ENCODE peak calls at places on chromosomes 1 and 21, in ten cellular contexts. One of them, this sample, is unnamed.

GRCh38 chr1:169906938-169907337 is 13.2 kb upstream of the SCYL3 start:
- DNase-seq in ovary: no peak
- DNase-seq in suprapubic skin: no peak
- DNase-seq in A549: no peak
- DNase-seq in right lobe of liver: no peak
- DNase-seq in testis: no peak
- DNase-seq in prostate gland: no peak
- DNase-seq in erythroblast: no peak
- DNase-seq in heart left ventricle: no peak
- DNase-seq in tibial nerve: no peak
- DNase-seq in this sample: no peak

GRCh38 chr1:100075773-100076172 is 57.0 kb downstream of the SASS6 start:
- DNase-seq in suprapubic skin: no peak
- DNase-seq in ovary: no peak
- DNase-seq in heart left ventricle: no peak
- DNase-seq in right lobe of liver: no peak
- DNase-seq in testis: no peak
- DNase-seq in A549: no peak
- DNase-seq in tibial nerve: no peak
- DNase-seq in erythroblast: no peak
- DNase-seq in prostate gland: no peak
- DNase-seq in this sample: no peak

GRCh38 chr1:98739762-98740161 is 78.2 kb downstream of the SNX7 start:
- DNase-seq in tibial nerve: no peak
- DNase-seq in A549: no peak
- DNase-seq in prostate gland: peak
- DNase-seq in suprapubic skin: no peak
- DNase-seq in right lobe of liver: no peak
- DNase-seq in testis: no peak
- DNase-seq in erythroblast: no peak
- DNase-seq in ovary: no peak
- DNase-seq in heart left ventricle: no peak
- DNase-seq in this sample: no peak

GRCh38 chr1:35569956-35570355 is 3.2 kb upstream of the TFAP2E start:
- DNase-seq in right lobe of liver: no peak
- DNase-seq in prostate gland: no peak
- DNase-seq in A549: no peak
- DNase-seq in tibial nerve: no peak
- DNase-seq in erythroblast: no peak
- DNase-seq in heart left ventricle: no peak
- DNase-seq in testis: no peak
- DNase-seq in suprapubic skin: no peak
- DNase-seq in ovary: no peak
- DNase-seq in this sample: no peak

GRCh38 chr21:36113647-36114428 is 21.0 kb upstream of the CBR3 start:
- DNase-seq in right lobe of liver: peak
- DNase-seq in A549: peak
- DNase-seq in tibial nerve: no peak
- DNase-seq in erythroblast: no peak
- DNase-seq in prostate gland: peak
- DNase-seq in heart left ventricle: no peak
- DNase-seq in ovary: no peak
- DNase-seq in testis: peak
- DNase-seq in suprapubic skin: no peak
- DNase-seq in this sample: no peak

GRCh38 chr1:78519446-78519845 is 28.7 kb downstream of the PTGFR start:
- DNase-seq in A549: no peak
- DNase-seq in tibial nerve: no peak
- DNase-seq in right lobe of liver: no peak
- DNase-seq in testis: no peak
- DNase-seq in heart left ventricle: no peak
- DNase-seq in erythroblast: no peak
- DNase-seq in ovary: no peak
- DNase-seq in suprapubic skin: no peak
- DNase-seq in prostate gland: no peak
- DNase-seq in this sample: no peak

GRCh38 chr1:240188139-240188538 is 96.5 kb downstream of the FMN2 start:
- DNase-seq in heart left ventricle: no peak
- DNase-seq in tibial nerve: no peak
- DNase-seq in testis: no peak
- DNase-seq in erythroblast: no peak
- DNase-seq in ovary: no peak
- DNase-seq in suprapubic skin: no peak
- DNase-seq in right lobe of liver: no peak
- DNase-seq in A549: no peak
- DNase-seq in prostate gland: no peak
- DNase-seq in this sample: no peak

GRCh38 chr21:45747233-45747766 is 103.8 kb downstream of the PCBP3 start:
- DNase-seq in prostate gland: no peak
- DNase-seq in erythroblast: no peak
- DNase-seq in suprapubic skin: peak
- DNase-seq in ovary: no peak
- DNase-seq in testis: no peak
- DNase-seq in A549: no peak
- DNase-seq in tibial nerve: no peak
- DNase-seq in heart left ventricle: no peak
- DNase-seq in right lobe of liver: no peak
- DNase-seq in this sample: no peak

GRCh38 chr1:206979379-206980043 is 9.3 kb upstream of the FCAMR start:
- DNase-seq in testis: no peak
- DNase-seq in tibial nerve: no peak
- DNase-seq in heart left ventricle: no peak
- DNase-seq in A549: peak
- DNase-seq in erythroblast: peak
- DNase-seq in prostate gland: no peak
- DNase-seq in ovary: no peak
- DNase-seq in suprapubic skin: no peak
- DNase-seq in right lobe of liver: no peak
- DNase-seq in this sample: no peak

GRCh38 chr1:11749996-11750395 is 12.0 kb upstream of the C1orf167 start:
- DNase-seq in testis: no peak
- DNase-seq in A549: no peak
- DNase-seq in heart left ventricle: no peak
- DNase-seq in right lobe of liver: no peak
- DNase-seq in erythroblast: no peak
- DNase-seq in tibial nerve: no peak
- DNase-seq in prostate gland: no peak
- DNase-seq in ovary: no peak
- DNase-seq in suprapubic skin: no peak
- DNase-seq in this sample: no peak

GRCh38 chr1:172641492-172641891 is 17.4 kb upstream of the FASLG start:
- DNase-seq in tibial nerve: no peak
- DNase-seq in heart left ventricle: no peak
- DNase-seq in testis: no peak
- DNase-seq in suprapubic skin: no peak
- DNase-seq in prostate gland: no peak
- DNase-seq in erythroblast: no peak
- DNase-seq in right lobe of liver: no peak
- DNase-seq in ovary: no peak
- DNase-seq in A549: no peak
- DNase-seq in this sample: no peak

GRCh38 chr1:202045699-202046098 is 35.3 kb downstream of the ELF3 start:
- DNase-seq in A549: no peak
- DNase-seq in heart left ventricle: no peak
- DNase-seq in tibial nerve: no peak
- DNase-seq in erythroblast: no peak
- DNase-seq in right lobe of liver: no peak
- DNase-seq in testis: no peak
- DNase-seq in prostate gland: no peak
- DNase-seq in ovary: no peak
- DNase-seq in suprapubic skin: no peak
- DNase-seq in this sample: no peak

GRCh38 chr1:202047977-202048376 is 37.6 kb downstream of the ELF3 start:
- DNase-seq in tibial nerve: no peak
- DNase-seq in A549: no peak
- DNase-seq in testis: no peak
- DNase-seq in ovary: no peak
- DNase-seq in heart left ventricle: no peak
- DNase-seq in suprapubic skin: no peak
- DNase-seq in right lobe of liver: no peak
- DNase-seq in erythroblast: no peak
- DNase-seq in prostate gland: no peak
- DNase-seq in this sample: no peak

GRCh38 chr1:202046748-202047708 is 36.6 kb downstream of the ELF3 start:
- DNase-seq in erythroblast: no peak
- DNase-seq in tibial nerve: no peak
- DNase-seq in heart left ventricle: no peak
- DNase-seq in prostate gland: peak
- DNase-seq in testis: no peak
- DNase-seq in suprapubic skin: no peak
- DNase-seq in right lobe of liver: no peak
- DNase-seq in A549: peak
- DNase-seq in ovary: no peak
- DNase-seq in this sample: no peak

GRCh38 chr1:202049129-202049528 is 38.7 kb downstream of the ELF3 start:
- DNase-seq in testis: no peak
- DNase-seq in prostate gland: no peak
- DNase-seq in right lobe of liver: no peak
- DNase-seq in ovary: no peak
- DNase-seq in A549: peak
- DNase-seq in erythroblast: no peak
- DNase-seq in suprapubic skin: no peak
- DNase-seq in heart left ventricle: no peak
- DNase-seq in tibial nerve: no peak
- DNase-seq in this sample: no peak

GRCh38 chr1:202046227-202046626 is 35.8 kb downstream of the ELF3 start:
- DNase-seq in tibial nerve: no peak
- DNase-seq in A549: no peak
- DNase-seq in ovary: no peak
- DNase-seq in testis: no peak
- DNase-seq in suprapubic skin: peak
- DNase-seq in erythroblast: no peak
- DNase-seq in right lobe of liver: peak
- DNase-seq in prostate gland: peak
- DNase-seq in heart left ventricle: no peak
- DNase-seq in this sample: no peak
- TF ChIP-seq POLR2A in tibial nerve: no peak
- TF ChIP-seq POLR2A in A549: no peak
- TF ChIP-seq POLR2A in ovary: no peak
- TF ChIP-seq POLR2A in testis: no peak
- TF ChIP-seq POLR2A in suprapubic skin: no peak
- TF ChIP-seq POLR2A in erythroblast: no peak
- TF ChIP-seq POLR2A in right lobe of liver: no peak
- TF ChIP-seq POLR2A in prostate gland: peak
- TF ChIP-seq POLR2A in heart left ventricle: no peak
- TF ChIP-seq POLR2A in this sample: no peak

GRCh38 chr21:42924433-42924751 is 1.0 kb downstream of the ERVH48-1 start:
- DNase-seq in tibial nerve: no peak
- DNase-seq in ovary: no peak
- DNase-seq in right lobe of liver: no peak
- DNase-seq in prostate gland: no peak
- DNase-seq in A549: no peak
- DNase-seq in testis: no peak
- DNase-seq in erythroblast: no peak
- DNase-seq in heart left ventricle: no peak
- DNase-seq in suprapubic skin: no peak
- DNase-seq in this sample: no peak

GRCh38 chr21:42922918-42923317 is 2.5 kb downstream of the ERVH48-1 start:
- DNase-seq in heart left ventricle: no peak
- DNase-seq in erythroblast: no peak
- DNase-seq in suprapubic skin: no peak
- DNase-seq in testis: no peak
- DNase-seq in prostate gland: no peak
- DNase-seq in tibial nerve: no peak
- DNase-seq in ovary: no peak
- DNase-seq in A549: no peak
- DNase-seq in right lobe of liver: no peak
- DNase-seq in this sample: no peak

GRCh38 chr21:42925114-42925907 is at the start of gene ERVH48-1:
- DNase-seq in erythroblast: no peak
- DNase-seq in right lobe of liver: no peak
- DNase-seq in testis: no peak
- DNase-seq in suprapubic skin: no peak
- DNase-seq in ovary: no peak
- DNase-seq in A549: no peak
- DNase-seq in heart left ventricle: no peak
- DNase-seq in tibial nerve: no peak
- DNase-seq in prostate gland: no peak
- DNase-seq in this sample: no peak

GRCh38 chr21:42921912-42922311 is 3.5 kb downstream of the ERVH48-1 start:
- DNase-seq in erythroblast: peak
- DNase-seq in heart left ventricle: no peak
- DNase-seq in tibial nerve: no peak
- DNase-seq in testis: no peak
- DNase-seq in prostate gland: no peak
- DNase-seq in ovary: no peak
- DNase-seq in A549: no peak
- DNase-seq in suprapubic skin: no peak
- DNase-seq in right lobe of liver: no peak
- DNase-seq in this sample: no peak

GRCh38 chr21:42923553-42924432 is 1.6 kb downstream of the ERVH48-1 start:
- DNase-seq in prostate gland: peak
- DNase-seq in ovary: peak
- DNase-seq in tibial nerve: peak
- DNase-seq in suprapubic skin: peak
- DNase-seq in testis: peak
- DNase-seq in A549: peak
- DNase-seq in heart left ventricle: peak
- DNase-seq in erythroblast: peak
- DNase-seq in right lobe of liver: peak
- DNase-seq in this sample: peak
- TF ChIP-seq POLR2A in prostate gland: no peak
- TF ChIP-seq POLR2A in ovary: no peak
- TF ChIP-seq POLR2A in tibial nerve: no peak
- TF ChIP-seq POLR2A in suprapubic skin: no peak
- TF ChIP-seq POLR2A in testis: no peak
- TF ChIP-seq POLR2A in A549: no peak
- TF ChIP-seq POLR2A in heart left ventricle: no peak
- TF ChIP-seq POLR2A in erythroblast: peak
- TF ChIP-seq POLR2A in right lobe of liver: no peak
- TF ChIP-seq POLR2A in this sample: peak

GRCh38 chr1:236524142-236524891 is 535 bp downstream of the LGALS8 start:
- DNase-seq in prostate gland: peak
- DNase-seq in testis: peak
- DNase-seq in tibial nerve: no peak
- DNase-seq in erythroblast: peak
- DNase-seq in suprapubic skin: peak
- DNase-seq in right lobe of liver: peak
- DNase-seq in ovary: peak
- DNase-seq in A549: peak
- DNase-seq in heart left ventricle: peak
- DNase-seq in this sample: peak
- TF ChIP-seq POLR2A in prostate gland: peak
- TF ChIP-seq POLR2A in testis: no peak
- TF ChIP-seq POLR2A in tibial nerve: no peak
- TF ChIP-seq POLR2A in erythroblast: peak
- TF ChIP-seq POLR2A in suprapubic skin: no peak
- TF ChIP-seq POLR2A in right lobe of liver: peak
- TF ChIP-seq POLR2A in ovary: no peak
- TF ChIP-seq POLR2A in A549: no peak
- TF ChIP-seq POLR2A in heart left ventricle: no peak
- TF ChIP-seq POLR2A in this sample: peak

DNA sequence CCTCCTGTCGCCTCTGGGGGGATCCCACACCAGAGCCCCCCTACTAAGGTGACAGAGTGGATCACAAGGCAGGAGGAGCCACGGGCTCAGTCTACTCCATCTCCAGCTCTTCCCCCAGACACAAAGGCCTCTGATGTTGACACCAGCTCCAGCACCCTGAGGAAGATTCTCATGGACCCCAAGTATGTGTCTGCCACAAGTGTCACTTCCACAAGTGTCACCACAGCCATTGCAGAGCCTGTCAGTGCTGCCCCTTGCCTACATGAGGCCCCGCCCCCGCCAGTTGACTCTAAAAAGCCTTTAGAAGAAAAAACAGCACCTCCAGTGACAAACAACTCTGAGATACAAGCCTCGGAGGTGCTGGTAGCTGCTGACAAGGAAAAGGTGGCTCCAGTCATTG is 42.2 kb downstream of the ZBTB17 start:
- DNase-seq in erythroblast: no peak
- DNase-seq in testis: no peak
- DNase-seq in tibial nerve: no peak
- DNase-seq in prostate gland: no peak
- DNase-seq in suprapubic skin: no peak
- DNase-seq in A549: no peak
- DNase-seq in ovary: no peak
- DNase-seq in right lobe of liver: no peak
- DNase-seq in heart left ventricle: no peak
- DNase-seq in this sample: no peak
- TF ChIP-seq POLR2A in erythroblast: no peak
- TF ChIP-seq POLR2A in testis: no peak
- TF ChIP-seq POLR2A in tibial nerve: no peak
- TF ChIP-seq POLR2A in prostate gland: no peak
- TF ChIP-seq POLR2A in suprapubic skin: no peak
- TF ChIP-seq POLR2A in A549: no peak
- TF ChIP-seq POLR2A in ovary: no peak
- TF ChIP-seq POLR2A in right lobe of liver: no peak
- TF ChIP-seq POLR2A in heart left ventricle: no peak
- TF ChIP-seq POLR2A in this sample: no peak